ENCODE peak calls at places on chromosomes 1 and 21, in seven cellular contexts. One of them, this sample, is unnamed.

GRCh38 chr21:42665484-42665883 is 12.1 kb downstream of the PDE9A start:
- DNase-seq in small intestine: no peak
- DNase-seq in CD4-positive, CD25-positive, alpha-beta regulatory T cell: no peak
- DNase-seq in left ventricle myocardium inferior: no peak
- DNase-seq in AG04450: no peak
- DNase-seq in mesenchymal stem cell: no peak
- DNase-seq in naive thymus-derived CD4-positive, alpha-beta T cell: no peak
- DNase-seq in this sample: no peak

GRCh38 chr1:19156676-19157075 is 53.4 kb downstream of the UBR4 start:
- DNase-seq in small intestine: peak
- DNase-seq in CD4-positive, CD25-positive, alpha-beta regulatory T cell: no peak
- DNase-seq in left ventricle myocardium inferior: peak
- DNase-seq in AG04450: no peak
- DNase-seq in mesenchymal stem cell: peak
- DNase-seq in naive thymus-derived CD4-positive, alpha-beta T cell: no peak
- DNase-seq in this sample: no peak

GRCh38 chr1:93109578-93109977 is 30.5 kb downstream of the MTF2 start:
- DNase-seq in small intestine: no peak
- DNase-seq in CD4-positive, CD25-positive, alpha-beta regulatory T cell: no peak
- DNase-seq in left ventricle myocardium inferior: no peak
- DNase-seq in AG04450: no peak
- DNase-seq in mesenchymal stem cell: no peak
- DNase-seq in naive thymus-derived CD4-positive, alpha-beta T cell: no peak
- DNase-seq in this sample: no peak

GRCh38 chr1:65065535-65066378 is 82.2 kb upstream of the AK4 start:
- DNase-seq in small intestine: peak
- DNase-seq in CD4-positive, CD25-positive, alpha-beta regulatory T cell: no peak
- DNase-seq in left ventricle myocardium inferior: peak
- DNase-seq in AG04450: no peak
- DNase-seq in mesenchymal stem cell: no peak
- DNase-seq in naive thymus-derived CD4-positive, alpha-beta T cell: no peak
- DNase-seq in this sample: peak

GRCh38 chr21:28783641-28784185 is 209.0 kb downstream of the LTN1 start:
- DNase-seq in small intestine: no peak
- DNase-seq in CD4-positive, CD25-positive, alpha-beta regulatory T cell: no peak
- DNase-seq in left ventricle myocardium inferior: no peak
- DNase-seq in AG04450: no peak
- DNase-seq in mesenchymal stem cell: no peak
- DNase-seq in naive thymus-derived CD4-positive, alpha-beta T cell: no peak
- DNase-seq in this sample: no peak

GRCh38 chr1:170461762-170462384 is 70.1 kb upstream of the GORAB start:
- DNase-seq in small intestine: no peak
- DNase-seq in CD4-positive, CD25-positive, alpha-beta regulatory T cell: no peak
- DNase-seq in left ventricle myocardium inferior: no peak
- DNase-seq in AG04450: no peak
- DNase-seq in mesenchymal stem cell: peak
- DNase-seq in naive thymus-derived CD4-positive, alpha-beta T cell: no peak
- DNase-seq in this sample: peak

GRCh38 chr1:63051356-63051755 is 267.4 kb downstream of the ATG4C start:
- DNase-seq in small intestine: no peak
- DNase-seq in CD4-positive, CD25-positive, alpha-beta regulatory T cell: no peak
- DNase-seq in left ventricle myocardium inferior: no peak
- DNase-seq in AG04450: no peak
- DNase-seq in mesenchymal stem cell: no peak
- DNase-seq in naive thymus-derived CD4-positive, alpha-beta T cell: no peak
- DNase-seq in this sample: no peak

GRCh38 chr1:96416111-96416595 is 305.4 kb upstream of the PTBP2 start:
- DNase-seq in small intestine: no peak
- DNase-seq in CD4-positive, CD25-positive, alpha-beta regulatory T cell: no peak
- DNase-seq in left ventricle myocardium inferior: peak
- DNase-seq in AG04450: peak
- DNase-seq in mesenchymal stem cell: peak
- DNase-seq in naive thymus-derived CD4-positive, alpha-beta T cell: no peak
- DNase-seq in this sample: peak

GRCh38 chr21:36461918-36462486 is 17.9 kb downstream of the CLDN14 start:
- DNase-seq in small intestine: no peak
- DNase-seq in CD4-positive, CD25-positive, alpha-beta regulatory T cell: no peak
- DNase-seq in left ventricle myocardium inferior: no peak
- DNase-seq in AG04450: no peak
- DNase-seq in mesenchymal stem cell: no peak
- DNase-seq in naive thymus-derived CD4-positive, alpha-beta T cell: no peak
- DNase-seq in this sample: no peak

GRCh38 chr1:16174886-16175598 is 19.2 kb upstream of the EPHA2 start:
- DNase-seq in small intestine: no peak
- DNase-seq in CD4-positive, CD25-positive, alpha-beta regulatory T cell: no peak
- DNase-seq in left ventricle myocardium inferior: no peak
- DNase-seq in AG04450: no peak
- DNase-seq in mesenchymal stem cell: no peak
- DNase-seq in naive thymus-derived CD4-positive, alpha-beta T cell: no peak
- DNase-seq in this sample: no peak

GRCh38 chr1:36752431-36752830 is 269.7 kb upstream of the CSF3R start:
- DNase-seq in small intestine: no peak
- DNase-seq in CD4-positive, CD25-positive, alpha-beta regulatory T cell: no peak
- DNase-seq in left ventricle myocardium inferior: no peak
- DNase-seq in AG04450: no peak
- DNase-seq in mesenchymal stem cell: no peak
- DNase-seq in naive thymus-derived CD4-positive, alpha-beta T cell: no peak
- DNase-seq in this sample: no peak

GRCh38 chr1:1318131-1318652 is 6.3 kb downstream of the INTS11 start:
- DNase-seq in small intestine: peak
- DNase-seq in CD4-positive, CD25-positive, alpha-beta regulatory T cell: no peak
- DNase-seq in left ventricle myocardium inferior: peak
- DNase-seq in AG04450: peak
- DNase-seq in mesenchymal stem cell: peak
- DNase-seq in naive thymus-derived CD4-positive, alpha-beta T cell: no peak
- DNase-seq in this sample: peak

GRCh38 chr1:223228931-223229528 is 86.0 kb upstream of the TLR5 start:
- DNase-seq in small intestine: no peak
- DNase-seq in CD4-positive, CD25-positive, alpha-beta regulatory T cell: no peak
- DNase-seq in left ventricle myocardium inferior: no peak
- DNase-seq in AG04450: no peak
- DNase-seq in mesenchymal stem cell: no peak
- DNase-seq in naive thymus-derived CD4-positive, alpha-beta T cell: no peak
- DNase-seq in this sample: no peak

GRCh38 chr1:230086152-230086551 is 19.1 kb downstream of the GALNT2 start:
- DNase-seq in small intestine: no peak
- DNase-seq in CD4-positive, CD25-positive, alpha-beta regulatory T cell: no peak
- DNase-seq in left ventricle myocardium inferior: no peak
- DNase-seq in AG04450: no peak
- DNase-seq in mesenchymal stem cell: no peak
- DNase-seq in naive thymus-derived CD4-positive, alpha-beta T cell: no peak
- DNase-seq in this sample: no peak

GRCh38 chr21:42300956-42301355 is 14.3 kb downstream of the TFF3 start:
- DNase-seq in small intestine: no peak
- DNase-seq in CD4-positive, CD25-positive, alpha-beta regulatory T cell: no peak
- DNase-seq in left ventricle myocardium inferior: no peak
- DNase-seq in AG04450: no peak
- DNase-seq in mesenchymal stem cell: no peak
- DNase-seq in naive thymus-derived CD4-positive, alpha-beta T cell: no peak
- DNase-seq in this sample: no peak

GRCh38 chr1:199774433-199775089 is 252.9 kb upstream of the NR5A2 start:
- DNase-seq in small intestine: peak
- DNase-seq in CD4-positive, CD25-positive, alpha-beta regulatory T cell: no peak
- DNase-seq in left ventricle myocardium inferior: no peak
- DNase-seq in AG04450: peak
- DNase-seq in mesenchymal stem cell: no peak
- DNase-seq in naive thymus-derived CD4-positive, alpha-beta T cell: no peak
- DNase-seq in this sample: no peak

GRCh38 chr1:231632119-231632518 is 5.5 kb downstream of the DISC1 start:
- DNase-seq in small intestine: no peak
- DNase-seq in CD4-positive, CD25-positive, alpha-beta regulatory T cell: no peak
- DNase-seq in left ventricle myocardium inferior: no peak
- DNase-seq in AG04450: no peak
- DNase-seq in mesenchymal stem cell: no peak
- DNase-seq in naive thymus-derived CD4-positive, alpha-beta T cell: no peak
- DNase-seq in this sample: no peak

GRCh38 chr1:241475688-241476087 is 43.9 kb downstream of the FH start:
- DNase-seq in small intestine: no peak
- DNase-seq in CD4-positive, CD25-positive, alpha-beta regulatory T cell: no peak
- DNase-seq in left ventricle myocardium inferior: no peak
- DNase-seq in AG04450: no peak
- DNase-seq in mesenchymal stem cell: peak
- DNase-seq in naive thymus-derived CD4-positive, alpha-beta T cell: no peak
- DNase-seq in this sample: no peak

GRCh38 chr1:151165738-151166505 is at the start of the genes LYSMD1 and SCNM1:
- DNase-seq in small intestine: peak
- DNase-seq in CD4-positive, CD25-positive, alpha-beta regulatory T cell: peak
- DNase-seq in left ventricle myocardium inferior: peak
- DNase-seq in AG04450: peak
- DNase-seq in mesenchymal stem cell: peak
- DNase-seq in naive thymus-derived CD4-positive, alpha-beta T cell: peak
- DNase-seq in this sample: peak

GRCh38 chr1:151166506-151166956 is 587 bp downstream of the SCNM1 start:
- DNase-seq in small intestine: no peak
- DNase-seq in CD4-positive, CD25-positive, alpha-beta regulatory T cell: no peak
- DNase-seq in left ventricle myocardium inferior: no peak
- DNase-seq in AG04450: peak
- DNase-seq in mesenchymal stem cell: peak
- DNase-seq in naive thymus-derived CD4-positive, alpha-beta T cell: no peak
- DNase-seq in this sample: no peak

GRCh38 chr1:151165281-151165737 is 393 bp downstream of the LYSMD1 start:
- DNase-seq in small intestine: peak
- DNase-seq in CD4-positive, CD25-positive, alpha-beta regulatory T cell: no peak
- DNase-seq in left ventricle myocardium inferior: peak
- DNase-seq in AG04450: no peak
- DNase-seq in mesenchymal stem cell: peak
- DNase-seq in naive thymus-derived CD4-positive, alpha-beta T cell: no peak
- DNase-seq in this sample: peak

GRCh38 chr1:151164732-151165280 is 896 bp downstream of the LYSMD1 start:
- DNase-seq in small intestine: peak
- DNase-seq in CD4-positive, CD25-positive, alpha-beta regulatory T cell: no peak
- DNase-seq in left ventricle myocardium inferior: no peak
- DNase-seq in AG04450: no peak
- DNase-seq in mesenchymal stem cell: no peak
- DNase-seq in naive thymus-derived CD4-positive, alpha-beta T cell: no peak
- DNase-seq in this sample: no peak

DNA sequence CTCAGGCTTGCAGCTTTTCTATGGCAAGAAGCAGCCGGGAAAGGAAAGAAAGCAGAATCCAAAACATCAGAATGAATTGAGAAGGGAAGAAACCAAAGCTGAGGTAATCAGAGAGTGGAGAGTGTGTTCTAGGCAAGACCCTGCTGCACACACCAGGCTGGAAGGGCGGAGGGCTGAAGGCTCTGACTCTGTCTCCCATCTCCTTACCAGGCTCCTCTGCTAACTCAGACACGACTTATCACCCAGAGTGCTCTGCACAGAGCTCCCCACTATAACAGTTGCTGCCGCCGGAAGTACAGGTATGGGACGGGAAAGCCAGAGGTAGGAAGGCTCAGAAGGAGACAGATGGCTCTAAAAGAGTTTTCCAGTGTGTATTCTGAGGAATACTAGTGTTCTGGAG is 1.2 kb downstream of the SCNM1 start:
- DNase-seq in small intestine: no peak
- DNase-seq in CD4-positive, CD25-positive, alpha-beta regulatory T cell: no peak
- DNase-seq in left ventricle myocardium inferior: no peak
- DNase-seq in AG04450: no peak
- DNase-seq in mesenchymal stem cell: no peak
- DNase-seq in naive thymus-derived CD4-positive, alpha-beta T cell: no peak
- DNase-seq in this sample: no peak
- H3K27ac ChIP-seq in small intestine: no peak
- H3K27ac ChIP-seq in CD4-positive, CD25-positive, alpha-beta regulatory T cell: no peak
- H3K27ac ChIP-seq in left ventricle myocardium inferior: no peak
- H3K27ac ChIP-seq in AG04450: peak
- H3K27ac ChIP-seq in mesenchymal stem cell: no peak
- H3K27ac ChIP-seq in naive thymus-derived CD4-positive, alpha-beta T cell: peak
- H3K27ac ChIP-seq in this sample: no peak

DNA sequence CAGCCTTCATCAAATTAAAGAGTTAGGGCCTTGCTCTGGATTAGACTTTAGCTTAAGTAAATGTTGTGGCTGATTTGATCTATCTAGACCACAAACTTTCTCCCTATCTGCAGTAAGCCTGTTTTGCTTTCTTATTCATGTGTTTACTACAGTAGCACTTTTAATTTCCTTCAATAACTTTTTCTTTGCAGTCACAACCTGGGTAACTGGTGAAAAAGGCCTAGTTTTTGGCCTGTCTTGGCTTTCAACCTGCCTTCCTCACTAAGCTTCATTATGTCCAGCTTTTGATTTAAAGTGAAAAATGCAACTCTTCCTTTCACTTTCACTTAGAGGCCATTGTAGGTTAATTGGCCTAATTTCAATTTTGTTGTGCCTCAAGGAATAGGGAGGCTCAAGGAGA is 12.5 kb upstream of the LPGAT1 start:
- DNase-seq in small intestine: peak
- DNase-seq in CD4-positive, CD25-positive, alpha-beta regulatory T cell: no peak
- DNase-seq in left ventricle myocardium inferior: no peak
- DNase-seq in AG04450: no peak
- DNase-seq in mesenchymal stem cell: peak
- DNase-seq in naive thymus-derived CD4-positive, alpha-beta T cell: no peak
- DNase-seq in this sample: no peak
- H3K4me3 ChIP-seq in small intestine: no peak
- H3K4me3 ChIP-seq in CD4-positive, CD25-positive, alpha-beta regulatory T cell: peak
- H3K4me3 ChIP-seq in left ventricle myocardium inferior: no peak
- H3K4me3 ChIP-seq in AG04450: no peak
- H3K4me3 ChIP-seq in mesenchymal stem cell: no peak
- H3K4me3 ChIP-seq in naive thymus-derived CD4-positive, alpha-beta T cell: no peak
- H3K4me3 ChIP-seq in this sample: no peak

GRCh38 chr1:116854294-116854693 is 55.4 kb upstream of the PTGFRN start:
- DNase-seq in small intestine: no peak
- DNase-seq in CD4-positive, CD25-positive, alpha-beta regulatory T cell: no peak
- DNase-seq in left ventricle myocardium inferior: no peak
- DNase-seq in AG04450: no peak
- DNase-seq in mesenchymal stem cell: no peak
- DNase-seq in naive thymus-derived CD4-positive, alpha-beta T cell: no peak
- DNase-seq in this sample: no peak
- H3K27ac ChIP-seq in small intestine: no peak
- H3K27ac ChIP-seq in CD4-positive, CD25-positive, alpha-beta regulatory T cell: no peak
- H3K27ac ChIP-seq in left ventricle myocardium inferior: peak
- H3K27ac ChIP-seq in AG04450: no peak
- H3K27ac ChIP-seq in mesenchymal stem cell: peak
- H3K27ac ChIP-seq in naive thymus-derived CD4-positive, alpha-beta T cell: no peak
- H3K27ac ChIP-seq in this sample: no peak

DNA sequence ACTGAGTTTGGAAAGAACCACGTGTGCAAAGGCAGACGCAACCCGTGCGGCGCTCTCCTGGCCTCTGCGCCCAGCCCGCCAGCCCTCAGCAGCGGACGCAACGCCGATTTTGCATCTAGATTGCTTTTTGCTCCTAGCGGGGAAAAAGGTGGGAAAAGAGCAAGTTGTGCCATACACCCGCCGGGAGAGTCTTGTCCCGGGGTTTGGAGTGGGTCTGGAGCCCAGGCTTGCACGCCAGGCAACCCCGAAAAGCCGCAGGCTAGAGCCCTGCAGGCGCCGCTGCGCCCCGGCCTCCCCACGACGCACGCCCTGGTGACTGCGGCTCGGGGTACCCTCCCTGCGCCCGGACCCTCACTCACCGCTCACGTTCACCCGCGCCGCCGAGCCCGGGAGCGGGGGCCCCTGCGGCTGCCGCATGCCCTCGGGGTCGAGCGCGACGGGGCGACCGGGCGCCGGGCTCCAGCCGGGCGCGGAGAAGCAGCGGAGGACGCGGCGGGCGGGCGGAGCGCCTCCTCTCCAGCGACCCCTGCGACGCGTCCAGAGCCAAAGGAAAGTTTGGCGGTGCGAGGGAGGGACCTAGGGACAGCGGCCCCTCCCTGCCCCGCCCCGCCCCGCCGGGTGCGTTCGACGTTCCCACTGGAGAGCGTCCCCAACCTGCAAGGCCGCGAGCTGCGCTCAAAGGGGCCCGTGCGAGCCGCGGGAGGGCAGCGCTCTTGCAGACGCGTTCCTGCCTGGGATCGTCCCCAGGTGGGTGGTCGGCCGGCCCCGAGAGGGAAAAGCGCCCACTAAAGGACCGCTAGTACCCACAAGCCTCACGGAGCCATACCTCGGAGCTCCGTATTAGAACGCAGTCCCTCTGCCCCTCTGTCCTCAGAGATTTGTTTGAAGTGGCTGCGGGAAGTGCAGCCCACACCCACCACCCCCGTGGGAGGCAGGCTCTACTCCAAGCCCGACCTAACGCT is at the start of gene LPAR3:
- DNase-seq in small intestine: no peak
- DNase-seq in CD4-positive, CD25-positive, alpha-beta regulatory T cell: no peak
- DNase-seq in left ventricle myocardium inferior: peak
- DNase-seq in AG04450: no peak
- DNase-seq in mesenchymal stem cell: peak
- DNase-seq in naive thymus-derived CD4-positive, alpha-beta T cell: no peak
- DNase-seq in this sample: peak
- H3K4me3 ChIP-seq in small intestine: peak
- H3K4me3 ChIP-seq in CD4-positive, CD25-positive, alpha-beta regulatory T cell: no peak
- H3K4me3 ChIP-seq in left ventricle myocardium inferior: peak
- H3K4me3 ChIP-seq in AG04450: peak
- H3K4me3 ChIP-seq in mesenchymal stem cell: peak
- H3K4me3 ChIP-seq in naive thymus-derived CD4-positive, alpha-beta T cell: peak
- H3K4me3 ChIP-seq in this sample: peak

This sample was measured in heart right ventricle.